ENCODE peak calls at places on chromosomes 4 and X, in four cellular contexts. X is K562, S is A549, U is GM12878. J is an unnamed sample.
A peak's percentile ranks its signal among the peaks of the same experiment; 100 is the strongest.

GRCh38 chrX:150569155-150569477 is 695 bp downstream of the MTM1 start:
- DNase-seq in X (no peak), S (no peak), U (no peak), J (peak; percentile 85)

GRCh38 chr4:189232274-189232673 is 708.4 kb upstream of the FRG1 start:
- DNase-seq in X (no peak), S (no peak), U (no peak), J (no peak)

GRCh38 chr4:24973471-24974251 is 57.1 kb downstream of the LGI2 start:
- DNase-seq in X (no peak), S (peak; percentile 48), U (no peak), J (peak; percentile 97)

GRCh38 chr4:144340931-144341330 is 200.4 kb upstream of the GYPA start:
- DNase-seq in X (no peak), S (no peak), U (no peak), J (no peak)

GRCh38 chr4:155675709-155676429 is 9.2 kb downstream of the GUCY1A1 start:
- DNase-seq in X (no peak), S (no peak), U (no peak), J (peak; percentile 82)

GRCh38 chrX:103309860-103310591 is 764 bp downstream of the BEX2 start:
- DNase-seq in X (no peak), S (no peak), U (no peak), J (no peak)

GRCh38 chr4:819401-820229 is 6.3 kb downstream of the CPLX1 start:
- DNase-seq in X (no peak), S (no peak), U (no peak), J (no peak)

GRCh38 chr4:4781936-4782754 is 77.3 kb upstream of the MSX1 start:
- DNase-seq in X (no peak), S (no peak), U (no peak), J (no peak)

GRCh38 chrX:31132803-31133202 is 61.0 kb upstream of the FTHL17 start:
- DNase-seq in X (no peak), S (no peak), U (no peak), J (no peak)

GRCh38 chrX:119230850-119231249 is 5.2 kb upstream of the PGRMC1 start:
- DNase-seq in X (no peak), S (no peak), U (no peak), J (peak; percentile 18)

GRCh38 chrX:144006811-144007210 is 122.9 kb downstream of the UBE2NL start:
- DNase-seq in X (no peak), S (no peak), U (no peak), J (no peak)

GRCh38 chr4:189792819-189793618 is 147.7 kb upstream of the FRG1 start:
- DNase-seq in X (peak; percentile 59), S (peak; percentile 65), U (no peak), J (peak; percentile 85)

GRCh38 chr4:147052361-147052760 is 106.7 kb upstream of the TTC29 start:
- DNase-seq in X (no peak), S (no peak), U (no peak), J (no peak)

GRCh38 chr4:112704991-112705845 is 68.3 kb downstream of the LARP7 start:
- DNase-seq in X (no peak), S (peak; percentile 39), U (no peak), J (no peak)

GRCh38 chrX:103431316-103431715 is 55.0 kb downstream of the BEX3 start:
- DNase-seq in X (no peak), S (peak; percentile 5), U (no peak), J (no peak)

GRCh38 chr4:39469429-39470077 is 10.7 kb downstream of the LIAS start:
- DNase-seq in X (peak; percentile 48), S (peak; percentile 90), U (peak; percentile 48), J (peak; percentile 91)

GRCh38 chr4:87819281-87819919 is 13.4 kb upstream of the MEPE start:
- DNase-seq in X (peak; percentile 29), S (peak; percentile 68), U (no peak), J (no peak)

GRCh38 chrX:30806187-30806728 is 82.8 kb downstream of the TAB3 start:
- DNase-seq in X (no peak), S (no peak), U (no peak), J (no peak)

GRCh38 chr4:159075531-159075932 is 27.3 kb upstream of the RAPGEF2 start:
- DNase-seq in X (no peak), S (no peak), U (no peak), J (no peak)

GRCh38 chr4:825969-826330 is at the start of gene CPLX1:
- DNase-seq in X (peak; percentile 88), S (no peak), U (no peak), J (no peak)

DNA sequence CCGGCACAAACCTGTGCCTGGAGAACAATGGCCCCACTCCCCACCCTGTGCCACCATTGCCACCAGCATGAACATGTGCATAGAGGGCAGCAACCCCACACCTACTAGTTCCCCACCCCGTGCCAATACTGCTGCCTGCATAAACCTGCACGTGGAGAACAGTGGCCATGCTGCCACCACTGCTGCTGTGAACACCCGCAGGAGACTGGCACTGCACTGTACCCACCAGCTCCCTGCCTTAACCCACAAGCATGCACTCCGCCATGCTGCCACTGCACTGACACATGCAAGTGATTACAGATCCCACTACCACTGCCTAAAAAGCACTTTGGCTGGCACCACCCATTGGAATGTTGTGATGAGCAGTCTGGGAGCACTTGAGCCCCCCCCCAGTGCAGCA is 77.3 kb downstream of the NAA11 start:
- DNase-seq in X (no peak), S (no peak), U (no peak), J (no peak)
- TF ChIP-seq MAX in X (no peak), S (no peak), U (no peak), J (no peak)

DNA sequence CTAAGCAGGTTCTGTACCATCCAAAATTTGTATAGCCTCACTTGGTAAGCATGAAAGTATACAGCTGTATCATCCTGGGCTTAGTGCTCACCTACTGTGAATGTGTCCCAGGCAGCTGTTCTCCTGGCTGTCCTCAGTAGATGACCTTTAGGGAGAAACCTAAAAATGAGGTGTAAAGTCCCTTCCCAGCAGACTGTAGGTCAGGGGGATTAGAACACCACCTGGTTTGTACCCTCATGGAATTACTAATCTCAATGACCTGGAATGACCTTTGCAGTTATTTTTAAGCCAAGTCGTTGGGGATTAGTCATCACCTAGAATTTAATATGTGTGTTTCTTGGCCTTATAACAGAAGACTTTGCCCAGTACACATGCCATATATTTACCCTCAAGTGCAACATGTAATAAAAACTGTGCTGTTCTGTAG is 39.1 kb upstream of the MBTPS2 start:
- DNase-seq in X (no peak), S (peak; percentile 4), U (no peak), J (no peak)
- TF ChIP-seq MYC in X (no peak), S (no peak), U (no peak), J (no peak)

DNA sequence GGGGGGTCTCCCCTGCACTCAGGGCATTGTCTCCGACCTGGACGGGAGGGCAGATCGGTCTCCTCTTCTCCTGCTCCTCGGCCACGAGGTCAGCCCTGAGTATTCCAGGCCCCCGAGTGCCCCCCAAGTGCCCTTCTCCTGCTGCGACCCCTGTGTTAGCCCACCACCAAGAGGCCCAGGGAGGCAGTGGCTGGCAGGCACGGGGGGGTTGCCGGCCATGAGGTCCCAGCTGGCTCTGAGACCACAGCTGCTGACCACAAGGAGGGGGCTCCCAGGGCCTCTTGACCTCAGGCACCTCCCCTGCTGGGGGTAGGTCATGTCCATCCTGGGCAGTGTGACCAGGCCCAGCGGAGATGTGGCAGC is 186.1 kb upstream of the PSAPL1 start:
- DNase-seq in X (no peak), S (no peak), U (no peak), J (no peak)
- TF ChIP-seq POLR2A in X (no peak), S (no peak), U (no peak), J (no peak)

GRCh38 chr4:152356428-152357034 is 179.4 kb downstream of the FBXW7 start:
- DNase-seq in X (no peak), S (no peak), U (no peak), J (no peak)
- TF ChIP-seq MAX in X (no peak), S (no peak), U (no peak), J (no peak)

GRCh38 chr4:176638992-176639391 is 153.7 kb downstream of the VEGFC start:
- DNase-seq in X (no peak), S (peak; percentile 75), U (no peak), J (peak; percentile 1)
- TF ChIP-seq MYC in X (no peak), S (no peak), U (no peak), J (no peak)

DNA sequence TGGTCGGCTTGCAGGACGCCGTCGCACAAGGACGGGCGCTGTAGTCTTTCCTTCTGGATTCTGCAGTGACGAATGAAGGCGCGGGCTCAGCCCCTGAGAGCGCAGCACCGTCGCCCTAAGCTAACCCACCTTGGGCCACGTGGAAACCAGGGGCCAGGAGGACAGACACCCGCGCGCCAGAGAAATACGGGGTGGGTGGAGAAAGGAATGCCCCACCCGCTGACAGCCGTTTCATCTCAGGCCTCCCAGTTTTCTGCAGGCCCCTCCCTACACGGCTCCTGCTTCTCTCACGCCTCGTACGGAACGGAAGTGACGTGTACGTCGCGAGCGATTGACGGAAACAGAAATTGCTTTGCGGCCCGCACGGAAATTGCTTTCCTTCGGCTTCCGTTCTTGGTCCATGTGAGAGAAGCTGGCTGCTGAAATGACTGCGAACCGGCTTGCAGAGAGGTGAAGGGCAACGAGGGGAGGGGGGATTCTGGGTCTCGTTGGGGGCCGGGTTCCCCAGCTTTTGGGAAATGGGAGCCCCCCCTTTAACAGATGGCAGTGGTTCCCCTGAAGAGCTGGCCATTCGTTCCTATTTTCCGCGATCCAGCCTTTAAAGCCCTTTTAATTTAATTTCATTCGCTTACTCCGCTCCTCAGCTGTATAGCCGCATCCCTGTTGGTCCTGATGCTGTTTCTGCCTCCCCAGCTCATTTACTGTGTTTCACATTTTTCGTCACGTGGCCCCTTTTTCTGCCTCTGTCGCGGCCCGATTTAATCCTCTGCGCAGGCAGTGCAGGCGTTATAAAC is at the start of gene UTP14A:
- DNase-seq in X (peak; percentile 86), S (peak; percentile 96), U (peak; percentile 68), J (peak; percentile 95)
- TF ChIP-seq POLR2A in X (peak; percentile 92), S (peak; percentile 46), U (peak; percentile 76), J (peak; percentile 67)

GRCh38 chr4:47567511-47567910 is 82.4 kb downstream of the ATP10D start:
- DNase-seq in X (no peak), S (no peak), U (no peak), J (no peak)
- TF ChIP-seq MAX in X (no peak), S (no peak), U (no peak), J (no peak)

DNA sequence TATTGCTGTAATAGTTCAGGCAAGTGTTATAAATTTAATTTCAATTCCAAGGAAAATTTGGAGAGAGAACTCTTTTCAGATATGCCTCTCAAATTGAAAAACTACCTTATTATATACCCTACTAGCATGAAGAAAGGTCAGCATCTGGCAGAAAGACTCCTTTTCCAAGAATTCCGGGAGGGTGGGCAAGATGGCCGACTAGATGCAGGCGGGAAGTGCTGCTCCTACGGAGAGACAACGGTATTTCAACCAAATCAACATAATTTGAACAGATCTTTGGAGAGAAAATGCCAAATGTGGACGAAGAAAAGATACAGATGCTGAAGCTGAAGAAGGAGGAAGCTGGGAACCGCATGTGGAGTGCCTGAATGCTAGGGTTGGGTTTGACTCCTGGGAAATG is 53.8 kb upstream of the INTU start:
- DNase-seq in X (no peak), S (no peak), U (no peak), J (no peak)
- TF ChIP-seq MYC in X (no peak), S (no peak), U (no peak), J (no peak)

DNA sequence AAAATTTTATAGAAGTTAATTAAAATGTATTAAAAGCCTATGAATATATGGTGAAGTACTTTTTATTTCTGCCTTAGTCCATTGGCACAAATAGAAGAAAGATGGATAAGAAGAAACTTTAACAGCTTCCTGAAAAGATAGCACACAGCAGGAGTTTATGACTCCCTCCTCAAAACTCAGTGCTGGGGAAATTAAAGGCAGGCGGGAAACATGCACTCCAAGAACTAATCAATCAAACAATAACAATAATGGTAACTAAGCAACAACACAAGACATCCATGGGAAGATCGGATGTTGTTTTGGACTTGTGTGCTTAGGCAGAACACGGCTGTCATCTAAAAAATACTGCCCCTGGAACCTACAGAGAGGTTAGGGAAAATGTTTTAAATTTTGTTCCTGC is 1378.1 kb downstream of the STIM2 start:
- DNase-seq in X (no peak), S (no peak), U (no peak), J (no peak)
- TF ChIP-seq POLR2A in X (no peak), S (no peak), U (no peak), J (no peak)

GRCh38 chrX:39757971-39758370 is 339.8 kb downstream of the BCOR start:
- DNase-seq in X (no peak), S (no peak), U (no peak), J (no peak)
- TF ChIP-seq MAX in X (no peak), S (no peak), U (no peak), J (no peak)

J was measured in NB4.